ENCODE peak calls at places on chromosomes 11 and 22, in nine cellular contexts. R is kidney; U is testis; B is fibroblast of lung; W is IMR-90; T is psoas muscle; M is tibial nerve; A is uterus; I is CD8-positive, alpha-beta memory T cell. O is an unnamed sample.
A peak's percentile ranks its signal among the peaks of the same experiment; 100 is the strongest.

GRCh38 chr11:8613036-8613435 is 19.0 kb upstream of the STK33 start:
- DNase-seq in R (no peak), U (no peak), B (peak; percentile 18), W (no peak), T (no peak), M (no peak), A (no peak), I (no peak), O (no peak)

GRCh38 chr11:125221499-125221898 is 56.9 kb downstream of the PKNOX2 start:
- DNase-seq in R (no peak), U (no peak), B (no peak), W (no peak), T (no peak), M (no peak), A (no peak), I (no peak), O (no peak)

GRCh38 chr11:10314199-10315072 is 9.6 kb downstream of the ADM start:
- DNase-seq in R (no peak), U (no peak), B (peak; percentile 69), W (peak; percentile 71), T (no peak), M (no peak), A (no peak), I (no peak), O (no peak)

GRCh38 chr22:46135611-46136538 is 14.5 kb upstream of the PPARA start:
- DNase-seq in R (peak; percentile 23), U (no peak), B (no peak), W (no peak), T (no peak), M (no peak), A (no peak), I (no peak), O (peak; percentile 24)

GRCh38 chr11:834371-835316 is 1.9 kb downstream of the CD151 start:
- DNase-seq in R (peak; percentile 95), U (peak; percentile 73), B (peak; percentile 83), W (peak; percentile 69), T (peak; percentile 87), M (no peak), A (peak; percentile 76), I (no peak), O (no peak)

GRCh38 chr22:30565341-30565740 is 9.1 kb downstream of the GAL3ST1 start:
- DNase-seq in R (no peak), U (no peak), B (no peak), W (peak; percentile 16), T (no peak), M (no peak), A (no peak), I (no peak), O (no peak)

GRCh38 chr11:116427903-116428637 is 344.7 kb downstream of the BUD13 start:
- DNase-seq in R (no peak), U (peak; percentile 67), B (peak; percentile 14), W (no peak), T (no peak), M (peak; percentile 18), A (no peak), I (no peak), O (no peak)

GRCh38 chr22:41613456-41613855 is 7.4 kb downstream of the DESI1 start:
- DNase-seq in R (no peak), U (no peak), B (no peak), W (peak; percentile 39), T (no peak), M (no peak), A (no peak), I (no peak), O (no peak)

GRCh38 chr11:44709281-44709562 is 17.5 kb upstream of the TSPAN18 start:
- DNase-seq in R (peak; percentile 49), U (no peak), B (no peak), W (no peak), T (no peak), M (no peak), A (no peak), I (no peak), O (no peak)

GRCh38 chr11:96215826-96216225 is 127.2 kb downstream of the MAML2 start:
- DNase-seq in R (no peak), U (no peak), B (no peak), W (no peak), T (no peak), M (no peak), A (no peak), I (no peak), O (no peak)

GRCh38 chr22:35288116-35288515 is 11.6 kb upstream of the TOM1 start:
- DNase-seq in R (no peak), U (no peak), B (no peak), W (no peak), T (no peak), M (no peak), A (no peak), I (no peak), O (no peak)
- H3K36me3 ChIP-seq in R (peaks cover 30% of the 10 kb centered on the region), U (no peaks in the 10 kb centered on the region), B (peaks cover 9% of the 10 kb centered on the region), W (peaks cover 38% of the 10 kb centered on the region), T (peaks cover 94% of the 10 kb centered on the region), M (peaks cover 86% of the 10 kb centered on the region), A (no peaks in the 10 kb centered on the region), I (peaks cover 31% of the 10 kb centered on the region), O (peaks cover 32% of the 10 kb centered on the region)

GRCh38 chr11:130874955-130875531 is 41.2 kb downstream of the SNX19 start:
- DNase-seq in R (no peak), U (no peak), B (no peak), W (no peak), T (no peak), M (no peak), A (no peak), I (no peak), O (no peak)
- H3K36me3 ChIP-seq in R (peaks cover 37% of the 10 kb centered on the region), U (no peaks in the 10 kb centered on the region), B (peaks cover 21% of the 10 kb centered on the region), W (peaks cover 36% of the 10 kb centered on the region), T (peaks cover 75% of the 10 kb centered on the region), M (peaks cover 64% of the 10 kb centered on the region), A (no peaks in the 10 kb centered on the region), I (peaks cover 32% of the 10 kb centered on the region), O (peaks cover 21% of the 10 kb centered on the region)

DNA sequence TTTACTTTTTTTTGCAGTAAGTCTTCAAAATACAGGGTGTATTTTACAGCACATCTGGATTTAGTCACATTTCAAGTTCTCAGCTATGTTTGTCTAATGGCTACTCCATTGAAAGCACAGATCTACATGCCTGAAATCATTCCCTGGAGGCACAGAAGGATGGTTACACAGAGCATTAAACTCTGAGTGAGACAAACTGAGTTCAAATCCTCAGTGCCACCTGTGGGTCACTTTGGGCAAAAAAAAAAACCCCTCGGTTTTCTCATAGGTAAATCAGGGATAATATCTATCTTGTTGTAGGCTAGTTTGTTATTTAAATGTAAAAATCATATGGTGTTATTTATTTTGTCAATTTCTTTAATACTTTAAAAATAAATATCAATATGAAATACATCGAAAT is 7.7 kb downstream of the ANKRD49 start:
- DNase-seq in R (no peak), U (no peak), B (no peak), W (no peak), T (no peak), M (no peak), A (no peak), I (no peak), O (no peak)
- H3K36me3 ChIP-seq in R (peaks cover 19% of the 10 kb centered on the region), U (no peaks in the 10 kb centered on the region), B (peaks cover 8% of the 10 kb centered on the region), W (peaks cover 6% of the 10 kb centered on the region), T (peaks cover 65% of the 10 kb centered on the region), M (peaks cover 51% of the 10 kb centered on the region), A (no peaks in the 10 kb centered on the region), I (peaks cover 20% of the 10 kb centered on the region), O (peaks cover 2% of the 10 kb centered on the region)

GRCh38 chr22:43631846-43632245 is 180.3 kb downstream of the EFCAB6 start:
- DNase-seq in R (no peak), U (no peak), B (no peak), W (no peak), T (no peak), M (no peak), A (no peak), I (no peak), O (no peak)
- H3K36me3 ChIP-seq in R (no peaks in the 10 kb centered on the region), U (no peaks in the 10 kb centered on the region), B (no peaks in the 10 kb centered on the region), W (no peaks in the 10 kb centered on the region), T (no peaks in the 10 kb centered on the region), M (peaks cover 8% of the 10 kb centered on the region), A (no peaks in the 10 kb centered on the region), I (no peaks in the 10 kb centered on the region), O (no peaks in the 10 kb centered on the region)

GRCh38 chr11:65529475-65530156 is 4.7 kb downstream of the SCYL1 start:
- DNase-seq in R (no peak), U (peak; percentile 82), B (no peak), W (no peak), T (no peak), M (no peak), A (no peak), I (no peak), O (peak; percentile 24)
- H3K36me3 ChIP-seq in R (peaks cover 40% of the 10 kb centered on the region), U (no peaks in the 10 kb centered on the region), B (peaks cover 38% of the 10 kb centered on the region), W (peaks cover 68% of the 10 kb centered on the region), T (peaks cover 81% of the 10 kb centered on the region), M (peaks cover 77% of the 10 kb centered on the region), A (no peaks in the 10 kb centered on the region), I (peaks cover 36% of the 10 kb centered on the region), O (peaks cover 22% of the 10 kb centered on the region)

GRCh38 chr11:126404367-126404766 is 48.9 kb downstream of the ST3GAL4 start:
- DNase-seq in R (no peak), U (no peak), B (no peak), W (peak; percentile 18), T (no peak), M (no peak), A (no peak), I (no peak), O (peak; percentile 61)

GRCh38 chr11:126405906-126406305 is 50.4 kb downstream of the ST3GAL4 start:
- DNase-seq in R (peak; percentile 58), U (no peak), B (no peak), W (no peak), T (no peak), M (no peak), A (no peak), I (no peak), O (no peak)

GRCh38 chr11:126403658-126404057 is 48.2 kb downstream of the ST3GAL4 start:
- DNase-seq in R (no peak), U (no peak), B (peak; percentile 16), W (no peak), T (no peak), M (no peak), A (no peak), I (no peak), O (peak; percentile 42)

GRCh38 chr11:126406368-126406767 is 50.9 kb downstream of the ST3GAL4 start:
- DNase-seq in R (peak; percentile 34), U (no peak), B (no peak), W (no peak), T (no peak), M (no peak), A (no peak), I (no peak), O (no peak)

GRCh38 chr11:126405374-126405773 is 49.9 kb downstream of the ST3GAL4 start:
- DNase-seq in R (no peak), U (no peak), B (no peak), W (no peak), T (no peak), M (no peak), A (no peak), I (no peak), O (peak; percentile 26)
- H3K36me3 ChIP-seq in R (peaks cover 4% of the 10 kb centered on the region), U (no peaks in the 10 kb centered on the region), B (peaks cover 3% of the 10 kb centered on the region), W (peaks cover 11% of the 10 kb centered on the region), T (peaks cover 31% of the 10 kb centered on the region), M (peaks cover 38% of the 10 kb centered on the region), A (no peaks in the 10 kb centered on the region), I (no peaks in the 10 kb centered on the region), O (no peaks in the 10 kb centered on the region)

O was measured in H7.